ENCODE peak calls at places on chromosome 9, in four cellular contexts. L is stomach, A is GM10248, J is activated T-helper 1 cell treated with Interleukin-2 at 50 U/mL for 16 hours. P is an unnamed sample.

GRCh38 chr9:38171538-38171884 is 102.5 kb upstream of the SHB start:
- DNase-seq in L (no peak), J (no peak), A (no peak), P (no peak)

GRCh38 chr9:89477811-89478583 is 19.9 kb downstream of the SEMA4D start:
- DNase-seq in L (peak; percentile 71), A (no peak), J (no peak), P (no peak)

GRCh38 chr9:93575706-93576295 is 583 bp upstream of the PHF2 start:
- DNase-seq in L (peak; percentile 46), J (peak; percentile 36), A (peak; percentile 70), P (no peak)

GRCh38 chr9:98933185-98933584 is 10.5 kb upstream of the COL15A1 start:
- DNase-seq in J (no peak), L (no peak), A (no peak), P (no peak)

GRCh38 chr9:99189186-99189585 is 32.6 kb downstream of the ALG2 start:
- DNase-seq in L (no peak), J (no peak), A (no peak), P (no peak)

GRCh38 chr9:127776195-127776918 is 2.1 kb downstream of the SH2D3C start:
- DNase-seq in L (no peak), A (peak; percentile 81), J (peak; percentile 65), P (no peak)

GRCh38 chr9:99109522-99109921 is 4.6 kb downstream of the TGFBR1 start:
- DNase-seq in L (no peak), J (no peak), A (no peak), P (no peak)

GRCh38 chr9:72577212-72577753 is 55.9 kb downstream of the TMC1 start:
- DNase-seq in J (no peak), L (no peak), A (no peak), P (no peak)

GRCh38 chr9:34907044-34907443 is 51.0 kb upstream of the PHF24 start:
- DNase-seq in J (no peak), L (no peak), A (no peak), P (no peak)

GRCh38 chr9:33157960-33158359 is 9.2 kb downstream of the B4GALT1 start:
- DNase-seq in J (no peak), L (no peak), A (no peak), P (no peak)

GRCh38 chr9:114493521-114494184 is 11.6 kb downstream of the WHRN start:
- DNase-seq in A (no peak), L (no peak), J (no peak), P (no peak)

GRCh38 chr9:77011973-77012817 is 7.3 kb upstream of the FOXB2 start:
- DNase-seq in J (peak; percentile 29), L (peak; percentile 53), A (peak; percentile 68), P (no peak)